ENCODE peak calls at places on chromosomes 11 and 22, in five cellular contexts. One of them, this sample, is unnamed.
A peak's percentile ranks its signal among the peaks of the same experiment; 100 is the strongest.

GRCh38 chr11:70107191-70107590 is 29.1 kb downstream of the ANO1 start:
- DNase-seq in A549: no peak
- DNase-seq in left cardiac atrium: no peak
- DNase-seq in activated CD8-positive, alpha-beta memory T cell treated with anti-CD3 and anti-CD28 coated beads for 4 hours: no peak
- DNase-seq in NCI-H1105 treated with DMSO at 0.1 percent for 48 hours: no peak
- DNase-seq in this sample: no peak

GRCh38 chr11:122098223-122098980 is 17.6 kb downstream of the BLID start:
- DNase-seq in activated CD8-positive, alpha-beta memory T cell treated with anti-CD3 and anti-CD28 coated beads for 4 hours: no peak
- DNase-seq in left cardiac atrium: no peak
- DNase-seq in A549: no peak
- DNase-seq in NCI-H1105 treated with DMSO at 0.1 percent for 48 hours: no peak
- DNase-seq in this sample: no peak

GRCh38 chr22:50115693-50116092 is 25.9 kb downstream of the MOV10L1 start:
- DNase-seq in A549: no peak
- DNase-seq in NCI-H1105 treated with DMSO at 0.1 percent for 48 hours: no peak
- DNase-seq in activated CD8-positive, alpha-beta memory T cell treated with anti-CD3 and anti-CD28 coated beads for 4 hours: no peak
- DNase-seq in left cardiac atrium: peak; percentile 51
- DNase-seq in this sample: no peak

GRCh38 chr11:125756050-125756449 is 10.0 kb downstream of the PATE1 start:
- DNase-seq in activated CD8-positive, alpha-beta memory T cell treated with anti-CD3 and anti-CD28 coated beads for 4 hours: no peak
- DNase-seq in NCI-H1105 treated with DMSO at 0.1 percent for 48 hours: no peak
- DNase-seq in A549: no peak
- DNase-seq in left cardiac atrium: no peak
- DNase-seq in this sample: no peak

GRCh38 chr22:49824185-49824925 is 3.3 kb downstream of the BRD1 start:
- DNase-seq in left cardiac atrium: no peak
- DNase-seq in NCI-H1105 treated with DMSO at 0.1 percent for 48 hours: no peak
- DNase-seq in A549: no peak
- DNase-seq in activated CD8-positive, alpha-beta memory T cell treated with anti-CD3 and anti-CD28 coated beads for 4 hours: no peak
- DNase-seq in this sample: no peak

GRCh38 chr11:121108413-121108812 is 7.4 kb downstream of the TECTA start:
- DNase-seq in A549: no peak
- DNase-seq in activated CD8-positive, alpha-beta memory T cell treated with anti-CD3 and anti-CD28 coated beads for 4 hours: no peak
- DNase-seq in NCI-H1105 treated with DMSO at 0.1 percent for 48 hours: no peak
- DNase-seq in left cardiac atrium: no peak
- DNase-seq in this sample: no peak

GRCh38 chr11:69368119-69368880 is 74.3 kb downstream of the MYEOV start:
- DNase-seq in left cardiac atrium: no peak
- DNase-seq in activated CD8-positive, alpha-beta memory T cell treated with anti-CD3 and anti-CD28 coated beads for 4 hours: no peak
- DNase-seq in NCI-H1105 treated with DMSO at 0.1 percent for 48 hours: no peak
- DNase-seq in A549: no peak
- DNase-seq in this sample: no peak

GRCh38 chr11:64648551-64648950 is 57.5 kb downstream of the SLC22A12 start:
- DNase-seq in activated CD8-positive, alpha-beta memory T cell treated with anti-CD3 and anti-CD28 coated beads for 4 hours: no peak
- DNase-seq in A549: no peak
- DNase-seq in left cardiac atrium: no peak
- DNase-seq in NCI-H1105 treated with DMSO at 0.1 percent for 48 hours: no peak
- DNase-seq in this sample: no peak

GRCh38 chr22:46001046-46001425 is 24.1 kb upstream of the WNT7B start:
- DNase-seq in activated CD8-positive, alpha-beta memory T cell treated with anti-CD3 and anti-CD28 coated beads for 4 hours: no peak
- DNase-seq in NCI-H1105 treated with DMSO at 0.1 percent for 48 hours: no peak
- DNase-seq in left cardiac atrium: peak; percentile 21
- DNase-seq in A549: no peak
- DNase-seq in this sample: no peak

GRCh38 chr22:38503021-38503420 is 3.1 kb downstream of the DDX17 start:
- DNase-seq in left cardiac atrium: no peak
- DNase-seq in NCI-H1105 treated with DMSO at 0.1 percent for 48 hours: no peak
- DNase-seq in activated CD8-positive, alpha-beta memory T cell treated with anti-CD3 and anti-CD28 coated beads for 4 hours: no peak
- DNase-seq in A549: no peak
- DNase-seq in this sample: no peak

GRCh38 chr11:44875056-44875455 is 75.6 kb downstream of the TP53I11 start:
- DNase-seq in left cardiac atrium: no peak
- DNase-seq in activated CD8-positive, alpha-beta memory T cell treated with anti-CD3 and anti-CD28 coated beads for 4 hours: no peak
- DNase-seq in NCI-H1105 treated with DMSO at 0.1 percent for 48 hours: no peak
- DNase-seq in A549: no peak
- DNase-seq in this sample: no peak

GRCh38 chr11:72707032-72707431 is 32.8 kb upstream of the PDE2A start:
- DNase-seq in activated CD8-positive, alpha-beta memory T cell treated with anti-CD3 and anti-CD28 coated beads for 4 hours: no peak
- DNase-seq in A549: no peak
- DNase-seq in left cardiac atrium: no peak
- DNase-seq in NCI-H1105 treated with DMSO at 0.1 percent for 48 hours: no peak
- DNase-seq in this sample: no peak

GRCh38 chr11:68128682-68129327 is 7.6 kb upstream of the CHKA start:
- DNase-seq in left cardiac atrium: peak; percentile 84
- DNase-seq in activated CD8-positive, alpha-beta memory T cell treated with anti-CD3 and anti-CD28 coated beads for 4 hours: no peak
- DNase-seq in A549: no peak
- DNase-seq in NCI-H1105 treated with DMSO at 0.1 percent for 48 hours: no peak
- DNase-seq in this sample: peak; percentile 52

GRCh38 chr22:44648821-44649566 is 53.0 kb upstream of the PRR5 start:
- DNase-seq in activated CD8-positive, alpha-beta memory T cell treated with anti-CD3 and anti-CD28 coated beads for 4 hours: no peak
- DNase-seq in A549: no peak
- DNase-seq in left cardiac atrium: no peak
- DNase-seq in NCI-H1105 treated with DMSO at 0.1 percent for 48 hours: no peak
- DNase-seq in this sample: no peak

GRCh38 chr22:23891726-23892125 is 2.5 kb upstream of the MIF start:
- DNase-seq in A549: no peak
- DNase-seq in activated CD8-positive, alpha-beta memory T cell treated with anti-CD3 and anti-CD28 coated beads for 4 hours: no peak
- DNase-seq in NCI-H1105 treated with DMSO at 0.1 percent for 48 hours: no peak
- DNase-seq in left cardiac atrium: no peak
- DNase-seq in this sample: no peak

GRCh38 chr11:111521132-111521531 is 6.6 kb downstream of the HOATZ start:
- DNase-seq in activated CD8-positive, alpha-beta memory T cell treated with anti-CD3 and anti-CD28 coated beads for 4 hours: no peak
- DNase-seq in left cardiac atrium: no peak
- DNase-seq in NCI-H1105 treated with DMSO at 0.1 percent for 48 hours: no peak
- DNase-seq in A549: no peak
- DNase-seq in this sample: no peak

GRCh38 chr11:109972939-109973338 is 120.3 kb upstream of the ZC3H12C start:
- DNase-seq in A549: no peak
- DNase-seq in left cardiac atrium: no peak
- DNase-seq in NCI-H1105 treated with DMSO at 0.1 percent for 48 hours: no peak
- DNase-seq in activated CD8-positive, alpha-beta memory T cell treated with anti-CD3 and anti-CD28 coated beads for 4 hours: no peak
- DNase-seq in this sample: no peak

GRCh38 chr11:23405350-23405937 is 545.2 kb upstream of the CCDC179 start:
- DNase-seq in left cardiac atrium: no peak
- DNase-seq in NCI-H1105 treated with DMSO at 0.1 percent for 48 hours: no peak
- DNase-seq in activated CD8-positive, alpha-beta memory T cell treated with anti-CD3 and anti-CD28 coated beads for 4 hours: no peak
- DNase-seq in A549: no peak
- DNase-seq in this sample: no peak

GRCh38 chr11:74506823-74507222 is 13.3 kb upstream of the LIPT2 start:
- DNase-seq in A549: no peak
- DNase-seq in left cardiac atrium: no peak
- DNase-seq in NCI-H1105 treated with DMSO at 0.1 percent for 48 hours: no peak
- DNase-seq in activated CD8-positive, alpha-beta memory T cell treated with anti-CD3 and anti-CD28 coated beads for 4 hours: no peak
- DNase-seq in this sample: no peak

GRCh38 chr11:47616726-47617416 is 22.7 kb upstream of the C1QTNF4 start:
- DNase-seq in NCI-H1105 treated with DMSO at 0.1 percent for 48 hours: peak; percentile 15
- DNase-seq in activated CD8-positive, alpha-beta memory T cell treated with anti-CD3 and anti-CD28 coated beads for 4 hours: no peak
- DNase-seq in left cardiac atrium: peak; percentile 36
- DNase-seq in A549: peak; percentile 63
- DNase-seq in this sample: peak; percentile 42

GRCh38 chr11:96307748-96308133 is 35.3 kb downstream of the MAML2 start:
- DNase-seq in left cardiac atrium: no peak
- DNase-seq in NCI-H1105 treated with DMSO at 0.1 percent for 48 hours: no peak
- DNase-seq in A549: peak; percentile 63
- DNase-seq in activated CD8-positive, alpha-beta memory T cell treated with anti-CD3 and anti-CD28 coated beads for 4 hours: no peak
- DNase-seq in this sample: peak; percentile 23

GRCh38 chr22:50738649-50739227 is 734 bp downstream of the ACR start:
- DNase-seq in NCI-H1105 treated with DMSO at 0.1 percent for 48 hours: no peak
- DNase-seq in left cardiac atrium: no peak
- DNase-seq in A549: no peak
- DNase-seq in activated CD8-positive, alpha-beta memory T cell treated with anti-CD3 and anti-CD28 coated beads for 4 hours: no peak
- DNase-seq in this sample: no peak

GRCh38 chr22:48004038-48004437 is 1241.6 kb downstream of the TBC1D22A start:
- DNase-seq in NCI-H1105 treated with DMSO at 0.1 percent for 48 hours: no peak
- DNase-seq in A549: no peak
- DNase-seq in activated CD8-positive, alpha-beta memory T cell treated with anti-CD3 and anti-CD28 coated beads for 4 hours: no peak
- DNase-seq in left cardiac atrium: no peak
- DNase-seq in this sample: no peak

GRCh38 chr22:45246060-45246985 is 5.6 kb upstream of the KIAA0930 start:
- DNase-seq in NCI-H1105 treated with DMSO at 0.1 percent for 48 hours: no peak
- DNase-seq in A549: peak; percentile 97
- DNase-seq in activated CD8-positive, alpha-beta memory T cell treated with anti-CD3 and anti-CD28 coated beads for 4 hours: no peak
- DNase-seq in left cardiac atrium: no peak
- DNase-seq in this sample: peak; percentile 96

This sample was measured in DMS53.